ENCODE peak calls at places on chromosomes 13 and 19, in four cellular contexts. One of them, this sample, is unnamed.

GRCh38 chr19:15508035-15508710 is at the start of gene CYP4F22:
- DNase-seq in K562: peak; percentile 67
- DNase-seq in HepG2: no peak
- DNase-seq in GM12878: no peak
- DNase-seq in this sample: peak; percentile 32

GRCh38 chr19:39203372-39204341 is at the start of gene SYCN:
- DNase-seq in HepG2: no peak
- DNase-seq in K562: no peak
- DNase-seq in GM12878: no peak
- DNase-seq in this sample: no peak

GRCh38 chr13:110283661-110284516 is 23.1 kb downstream of the COL4A1 start:
- DNase-seq in GM12878: no peak
- DNase-seq in K562: no peak
- DNase-seq in HepG2: no peak
- DNase-seq in this sample: no peak

GRCh38 chr19:36771275-36772231 is 1.1 kb downstream of the ZNF850 start:
- DNase-seq in GM12878: peak; percentile 26
- DNase-seq in K562: peak; percentile 53
- DNase-seq in HepG2: peak; percentile 85
- DNase-seq in this sample: no peak

GRCh38 chr19:47697863-47698609 is 15.2 kb upstream of the EHD2 start:
- DNase-seq in HepG2: peak; percentile 67
- DNase-seq in GM12878: peak; percentile 20
- DNase-seq in K562: peak; percentile 83
- DNase-seq in this sample: peak; percentile 85

GRCh38 chr19:44515031-44515430 is 14.4 kb downstream of the CEACAM20 start:
- DNase-seq in HepG2: no peak
- DNase-seq in GM12878: no peak
- DNase-seq in K562: no peak
- DNase-seq in this sample: no peak

GRCh38 chr19:49107625-49108459 is 6.3 kb upstream of the LIN7B start:
- DNase-seq in GM12878: no peak
- DNase-seq in K562: peak; percentile 24
- DNase-seq in HepG2: no peak
- DNase-seq in this sample: no peak

GRCh38 chr19:49631610-49632192 is 8.2 kb downstream of the RRAS start:
- DNase-seq in K562: no peak
- DNase-seq in GM12878: no peak
- DNase-seq in HepG2: no peak
- DNase-seq in this sample: no peak

GRCh38 chr19:43747557-43748204 is 7.1 kb downstream of the SMG9 start:
- DNase-seq in GM12878: peak; percentile 43
- DNase-seq in HepG2: no peak
- DNase-seq in K562: no peak
- DNase-seq in this sample: no peak

GRCh38 chr13:90867336-90867683 is 480.2 kb upstream of the MIR17HG start:
- DNase-seq in K562: peak; percentile 58
- DNase-seq in HepG2: peak; percentile 75
- DNase-seq in GM12878: peak; percentile 24
- DNase-seq in this sample: peak; percentile 78

GRCh38 chr19:45763691-45764294 is 5.3 kb downstream of the SIX5 start:
- DNase-seq in GM12878: no peak
- DNase-seq in K562: no peak
- DNase-seq in HepG2: no peak
- DNase-seq in this sample: no peak

GRCh38 chr19:38565686-38566105 is 52.1 kb downstream of the MAP4K1 start:
- DNase-seq in K562: no peak
- DNase-seq in HepG2: no peak
- DNase-seq in GM12878: no peak
- DNase-seq in this sample: no peak

GRCh38 chr13:110228936-110229904 is 77.7 kb downstream of the COL4A1 start:
- DNase-seq in HepG2: no peak
- DNase-seq in GM12878: no peak
- DNase-seq in K562: no peak
- DNase-seq in this sample: no peak

GRCh38 chr13:75489502-75490263 is 7.7 kb upstream of the TBC1D4 start:
- DNase-seq in HepG2: peak; percentile 46
- DNase-seq in K562: no peak
- DNase-seq in GM12878: peak; percentile 76
- DNase-seq in this sample: no peak

GRCh38 chr13:28117689-28118377 is 17.5 kb upstream of the FLT3 start:
- DNase-seq in GM12878: no peak
- DNase-seq in HepG2: no peak
- DNase-seq in K562: no peak
- DNase-seq in this sample: no peak

GRCh38 chr19:49327878-49328544 is 3.0 kb upstream of the SLC6A16 start:
- DNase-seq in K562: peak; percentile 54
- DNase-seq in GM12878: no peak
- DNase-seq in HepG2: peak; percentile 21
- DNase-seq in this sample: no peak

GRCh38 chr13:100363874-100364273 is 224.7 kb downstream of the GGACT start:
- DNase-seq in GM12878: no peak
- DNase-seq in K562: no peak
- DNase-seq in HepG2: no peak
- DNase-seq in this sample: no peak

GRCh38 chr19:16684216-16684615 is 23.3 kb downstream of the TMEM38A start:
- DNase-seq in GM12878: no peak
- DNase-seq in K562: no peak
- DNase-seq in HepG2: no peak
- DNase-seq in this sample: no peak

GRCh38 chr19:46674416-46675178 is 13.6 kb upstream of the DACT3 start:
- DNase-seq in HepG2: no peak
- DNase-seq in GM12878: no peak
- DNase-seq in K562: peak; percentile 62
- DNase-seq in this sample: peak; percentile 51

GRCh38 chr13:56718791-56719190 is 421.9 kb upstream of the PRR20A start:
- DNase-seq in K562: no peak
- DNase-seq in GM12878: no peak
- DNase-seq in HepG2: no peak
- DNase-seq in this sample: no peak

GRCh38 chr19:3084943-3085342 is 9.2 kb upstream of the GNA11 start:
- DNase-seq in HepG2: no peak
- DNase-seq in K562: no peak
- DNase-seq in GM12878: no peak
- DNase-seq in this sample: no peak

GRCh38 chr13:97108535-97108910 is 113.6 kb upstream of the MBNL2 start:
- DNase-seq in HepG2: no peak
- DNase-seq in K562: no peak
- DNase-seq in GM12878: no peak
- DNase-seq in this sample: no peak

GRCh38 chr19:18470787-18471186 is 32.9 kb upstream of the ISYNA1 start:
- DNase-seq in GM12878: no peak
- DNase-seq in K562: no peak
- DNase-seq in HepG2: no peak
- DNase-seq in this sample: no peak

GRCh38 chr13:33135097-33135496 is 118.9 kb downstream of the KL start:
- DNase-seq in K562: no peak
- DNase-seq in GM12878: peak; percentile 45
- DNase-seq in HepG2: no peak
- DNase-seq in this sample: no peak

GRCh38 chr19:50264483-50265186 is 61.2 kb downstream of the MYH14 start:
- DNase-seq in K562: peak; percentile 72
- DNase-seq in HepG2: peak; percentile 45
- DNase-seq in GM12878: no peak
- DNase-seq in this sample: peak; percentile 22

GRCh38 chr19:11814707-11815050 is 606 bp downstream of the ZNF440 start:
- DNase-seq in GM12878: no peak
- DNase-seq in K562: no peak
- DNase-seq in HepG2: no peak
- DNase-seq in this sample: no peak

GRCh38 chr19:1173160-1173844 is 766 bp downstream of the SBNO2 start:
- DNase-seq in GM12878: no peak
- DNase-seq in HepG2: no peak
- DNase-seq in K562: peak; percentile 47
- DNase-seq in this sample: no peak

GRCh38 chr13:87671824-87672603 is 843 bp downstream of the SLITRK5 start:
- DNase-seq in K562: no peak
- DNase-seq in GM12878: no peak
- DNase-seq in HepG2: no peak
- DNase-seq in this sample: peak; percentile 57

GRCh38 chr13:77874406-77874805 is 44.2 kb downstream of the EDNRB start:
- DNase-seq in K562: no peak
- DNase-seq in HepG2: no peak
- DNase-seq in GM12878: no peak
- DNase-seq in this sample: no peak
- TF ChIP-seq BHLHE40 in K562: no peak
- TF ChIP-seq BHLHE40 in HepG2: no peak
- TF ChIP-seq BHLHE40 in GM12878: no peak
- TF ChIP-seq BHLHE40 in this sample: no peak

GRCh38 chr13:112781287-112781686 is 91.4 kb downstream of the ATP11A start:
- DNase-seq in HepG2: no peak
- DNase-seq in K562: no peak
- DNase-seq in GM12878: no peak
- DNase-seq in this sample: no peak

GRCh38 chr13:112781881-112782361 is 92.1 kb downstream of the ATP11A start:
- DNase-seq in K562: no peak
- DNase-seq in GM12878: no peak
- DNase-seq in HepG2: no peak
- DNase-seq in this sample: no peak

GRCh38 chr13:112783946-112784500 is 94.2 kb downstream of the ATP11A start:
- DNase-seq in HepG2: no peak
- DNase-seq in GM12878: no peak
- DNase-seq in K562: no peak
- DNase-seq in this sample: no peak

GRCh38 chr13:112783135-112783945 is 93.5 kb downstream of the ATP11A start:
- DNase-seq in HepG2: no peak
- DNase-seq in GM12878: no peak
- DNase-seq in K562: no peak
- DNase-seq in this sample: no peak

DNA sequence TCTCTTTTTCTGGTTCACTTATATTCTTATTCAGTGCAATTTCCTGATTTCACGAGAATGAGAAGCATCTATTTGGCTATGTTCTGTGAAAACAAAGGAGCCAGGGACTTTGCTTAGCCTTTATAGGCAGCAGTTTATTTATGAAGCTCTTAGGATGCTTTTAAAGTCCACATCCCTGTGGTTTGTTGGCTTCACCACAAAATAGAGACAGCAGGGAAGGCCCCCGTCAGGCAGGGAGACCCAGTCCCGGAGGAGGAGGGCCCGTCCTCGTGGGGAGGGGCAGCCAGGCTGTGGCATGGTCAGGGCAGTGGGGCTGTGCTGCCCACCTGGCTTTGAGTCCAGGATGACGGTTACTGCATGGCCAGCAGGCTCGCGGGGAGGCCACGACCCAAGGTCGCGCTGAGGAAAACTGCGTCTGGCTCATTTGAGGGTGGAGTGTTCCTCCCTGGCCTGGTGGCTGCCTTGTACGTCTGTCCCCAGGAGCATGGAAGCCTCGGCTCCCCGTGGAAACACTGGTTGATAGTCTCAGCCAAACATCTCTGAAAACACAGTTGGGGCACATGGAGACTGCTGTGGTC is 92.7 kb downstream of the ATP11A start:
- DNase-seq in HepG2: no peak
- DNase-seq in GM12878: no peak
- DNase-seq in K562: no peak
- DNase-seq in this sample: no peak
- TF ChIP-seq SP1 in HepG2: no peak
- TF ChIP-seq SP1 in GM12878: no peak
- TF ChIP-seq SP1 in K562: no peak
- TF ChIP-seq SP1 in this sample: no peak

GRCh38 chr13:24216176-24216575 is 55.7 kb downstream of the SPATA13 start:
- DNase-seq in K562: no peak
- DNase-seq in GM12878: no peak
- DNase-seq in HepG2: no peak
- DNase-seq in this sample: no peak

GRCh38 chr13:24214528-24214927 is 54.0 kb downstream of the SPATA13 start:
- DNase-seq in GM12878: no peak
- DNase-seq in K562: no peak
- DNase-seq in HepG2: no peak
- DNase-seq in this sample: no peak

GRCh38 chr13:24213932-24214331 is 53.4 kb downstream of the SPATA13 start:
- DNase-seq in K562: no peak
- DNase-seq in GM12878: no peak
- DNase-seq in HepG2: no peak
- DNase-seq in this sample: no peak

GRCh38 chr13:24215007-24215633 is 54.6 kb downstream of the SPATA13 start:
- DNase-seq in K562: no peak
- DNase-seq in GM12878: no peak
- DNase-seq in HepG2: no peak
- DNase-seq in this sample: no peak

GRCh38 chr13:24215732-24216131 is 55.2 kb downstream of the SPATA13 start:
- DNase-seq in HepG2: no peak
- DNase-seq in GM12878: no peak
- DNase-seq in K562: no peak
- DNase-seq in this sample: no peak
- TF ChIP-seq BHLHE40 in HepG2: no peak
- TF ChIP-seq BHLHE40 in GM12878: no peak
- TF ChIP-seq BHLHE40 in K562: no peak
- TF ChIP-seq BHLHE40 in this sample: no peak

DNA sequence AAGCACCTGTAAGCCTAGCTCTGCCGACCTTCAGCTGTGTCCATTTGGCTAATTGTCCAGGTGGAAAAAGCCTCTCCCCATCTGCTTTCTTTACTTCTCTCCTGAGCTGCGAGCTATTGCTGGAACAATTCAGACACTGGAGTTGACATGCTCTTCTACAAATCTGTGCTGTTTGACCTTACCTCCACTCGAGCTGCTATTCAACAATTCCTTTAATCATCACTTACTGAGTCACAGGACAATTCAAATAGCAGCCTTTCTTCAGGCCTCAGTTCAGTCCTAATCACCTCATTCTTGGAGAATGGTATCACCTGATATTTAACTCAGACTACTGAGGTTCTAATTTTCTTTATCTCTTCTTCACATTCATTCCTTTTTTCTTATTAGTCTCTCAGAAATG is 882.4 kb downstream of the PCDH9 start:
- DNase-seq in K562: no peak
- DNase-seq in GM12878: no peak
- DNase-seq in HepG2: no peak
- DNase-seq in this sample: no peak
- TF ChIP-seq SP1 in K562: no peak
- TF ChIP-seq SP1 in GM12878: no peak
- TF ChIP-seq SP1 in HepG2: no peak
- TF ChIP-seq SP1 in this sample: no peak

This sample was measured in HEK293T.